ENCODE peak calls at places on chromosomes 7 and 10, in eight cellular contexts. One of them, this sample, is unnamed.

GRCh38 chr10:74947781-74948401 is 121.5 kb downstream of the KAT6B start:
- DNase-seq in MM.1S: no peak
- DNase-seq in PC-3: peak; percentile 99
- DNase-seq in OCI-LY7: no peak
- DNase-seq in neural progenitor cell: peak; percentile 13
- DNase-seq in SK-N-SH: peak; percentile 68
- DNase-seq in hepatocyte: no peak
- DNase-seq in HCT116: no peak
- DNase-seq in this sample: no peak

GRCh38 chr10:117762819-117763172 is 220.2 kb downstream of the EMX2 start:
- DNase-seq in neural progenitor cell: no peak
- DNase-seq in OCI-LY7: no peak
- DNase-seq in PC-3: no peak
- DNase-seq in hepatocyte: no peak
- DNase-seq in HCT116: peak; percentile 36
- DNase-seq in MM.1S: no peak
- DNase-seq in SK-N-SH: no peak
- DNase-seq in this sample: no peak

GRCh38 chr7:134533288-134533771 is 6.0 kb downstream of the AKR1B10 start:
- DNase-seq in MM.1S: no peak
- DNase-seq in HCT116: no peak
- DNase-seq in OCI-LY7: no peak
- DNase-seq in neural progenitor cell: no peak
- DNase-seq in SK-N-SH: no peak
- DNase-seq in PC-3: peak; percentile 92
- DNase-seq in hepatocyte: no peak
- DNase-seq in this sample: no peak

GRCh38 chr10:127013251-127013656 is 108.0 kb downstream of the DOCK1 start:
- DNase-seq in HCT116: no peak
- DNase-seq in hepatocyte: no peak
- DNase-seq in neural progenitor cell: peak; percentile 17
- DNase-seq in PC-3: peak; percentile 29
- DNase-seq in SK-N-SH: no peak
- DNase-seq in MM.1S: no peak
- DNase-seq in OCI-LY7: no peak
- DNase-seq in this sample: no peak

GRCh38 chr10:75042292-75042974 is 69.0 kb upstream of the SAMD8 start:
- DNase-seq in neural progenitor cell: no peak
- DNase-seq in hepatocyte: no peak
- DNase-seq in HCT116: no peak
- DNase-seq in MM.1S: no peak
- DNase-seq in OCI-LY7: no peak
- DNase-seq in PC-3: peak; percentile 93
- DNase-seq in SK-N-SH: no peak
- DNase-seq in this sample: no peak

GRCh38 chr10:49605939-49606509 is 4.1 kb upstream of the SLC18A3 start:
- DNase-seq in neural progenitor cell: no peak
- DNase-seq in MM.1S: no peak
- DNase-seq in HCT116: no peak
- DNase-seq in hepatocyte: no peak
- DNase-seq in PC-3: no peak
- DNase-seq in SK-N-SH: no peak
- DNase-seq in OCI-LY7: no peak
- DNase-seq in this sample: no peak

GRCh38 chr7:13542451-13542850 is 447.0 kb downstream of the ETV1 start:
- DNase-seq in HCT116: no peak
- DNase-seq in MM.1S: no peak
- DNase-seq in OCI-LY7: no peak
- DNase-seq in PC-3: no peak
- DNase-seq in SK-N-SH: no peak
- DNase-seq in hepatocyte: no peak
- DNase-seq in neural progenitor cell: no peak
- DNase-seq in this sample: peak; percentile 55

GRCh38 chr10:25899304-25899703 is 34.7 kb upstream of the MYO3A start:
- DNase-seq in hepatocyte: no peak
- DNase-seq in MM.1S: no peak
- DNase-seq in HCT116: no peak
- DNase-seq in SK-N-SH: no peak
- DNase-seq in neural progenitor cell: no peak
- DNase-seq in OCI-LY7: no peak
- DNase-seq in PC-3: no peak
- DNase-seq in this sample: peak; percentile 32

GRCh38 chr7:121085922-121086321 is 97.4 kb downstream of the CPED1 start:
- DNase-seq in SK-N-SH: no peak
- DNase-seq in hepatocyte: no peak
- DNase-seq in HCT116: no peak
- DNase-seq in OCI-LY7: no peak
- DNase-seq in PC-3: no peak
- DNase-seq in neural progenitor cell: no peak
- DNase-seq in MM.1S: no peak
- DNase-seq in this sample: no peak

GRCh38 chr7:108347616-108348015 is 108.6 kb downstream of the NRCAM start:
- DNase-seq in HCT116: no peak
- DNase-seq in hepatocyte: peak; percentile 54
- DNase-seq in neural progenitor cell: peak; percentile 89
- DNase-seq in PC-3: peak; percentile 49
- DNase-seq in SK-N-SH: no peak
- DNase-seq in MM.1S: no peak
- DNase-seq in OCI-LY7: no peak
- DNase-seq in this sample: peak; percentile 96

GRCh38 chr7:3722396-3722846 is 421.4 kb downstream of the SDK1 start:
- DNase-seq in SK-N-SH: peak; percentile 50
- DNase-seq in PC-3: no peak
- DNase-seq in neural progenitor cell: peak; percentile 85
- DNase-seq in MM.1S: no peak
- DNase-seq in hepatocyte: peak; percentile 36
- DNase-seq in OCI-LY7: peak; percentile 35
- DNase-seq in HCT116: peak; percentile 27
- DNase-seq in this sample: peak; percentile 91

GRCh38 chr10:99232357-99232999 is 3.2 kb downstream of the HPSE2 start:
- DNase-seq in MM.1S: no peak
- DNase-seq in neural progenitor cell: peak; percentile 77
- DNase-seq in HCT116: no peak
- DNase-seq in SK-N-SH: peak; percentile 52
- DNase-seq in hepatocyte: peak; percentile 36
- DNase-seq in PC-3: no peak
- DNase-seq in OCI-LY7: no peak
- DNase-seq in this sample: peak; percentile 73

GRCh38 chr7:41383596-41383995 is 319.3 kb downstream of the INHBA start:
- DNase-seq in HCT116: no peak
- DNase-seq in OCI-LY7: no peak
- DNase-seq in neural progenitor cell: no peak
- DNase-seq in SK-N-SH: no peak
- DNase-seq in hepatocyte: no peak
- DNase-seq in MM.1S: no peak
- DNase-seq in PC-3: no peak
- DNase-seq in this sample: no peak

GRCh38 chr10:22324413-22324812 is 3.5 kb downstream of the BMI1 start:
- DNase-seq in hepatocyte: no peak
- DNase-seq in HCT116: no peak
- DNase-seq in MM.1S: no peak
- DNase-seq in neural progenitor cell: no peak
- DNase-seq in SK-N-SH: no peak
- DNase-seq in OCI-LY7: no peak
- DNase-seq in PC-3: peak; percentile 9
- DNase-seq in this sample: no peak

GRCh38 chr10:49599546-49599945 is 10.6 kb upstream of the SLC18A3 start:
- DNase-seq in hepatocyte: no peak
- DNase-seq in HCT116: no peak
- DNase-seq in MM.1S: no peak
- DNase-seq in OCI-LY7: no peak
- DNase-seq in neural progenitor cell: no peak
- DNase-seq in SK-N-SH: no peak
- DNase-seq in PC-3: no peak
- DNase-seq in this sample: no peak

GRCh38 chr10:30422296-30422695 is 11.7 kb upstream of the MAP3K8 start:
- DNase-seq in OCI-LY7: no peak
- DNase-seq in hepatocyte: no peak
- DNase-seq in neural progenitor cell: no peak
- DNase-seq in HCT116: no peak
- DNase-seq in SK-N-SH: no peak
- DNase-seq in MM.1S: no peak
- DNase-seq in PC-3: no peak
- DNase-seq in this sample: no peak

GRCh38 chr7:15228891-15229290 is 326.3 kb upstream of the DGKB start:
- DNase-seq in OCI-LY7: no peak
- DNase-seq in MM.1S: no peak
- DNase-seq in HCT116: no peak
- DNase-seq in PC-3: no peak
- DNase-seq in neural progenitor cell: no peak
- DNase-seq in hepatocyte: no peak
- DNase-seq in SK-N-SH: no peak
- DNase-seq in this sample: no peak

DNA sequence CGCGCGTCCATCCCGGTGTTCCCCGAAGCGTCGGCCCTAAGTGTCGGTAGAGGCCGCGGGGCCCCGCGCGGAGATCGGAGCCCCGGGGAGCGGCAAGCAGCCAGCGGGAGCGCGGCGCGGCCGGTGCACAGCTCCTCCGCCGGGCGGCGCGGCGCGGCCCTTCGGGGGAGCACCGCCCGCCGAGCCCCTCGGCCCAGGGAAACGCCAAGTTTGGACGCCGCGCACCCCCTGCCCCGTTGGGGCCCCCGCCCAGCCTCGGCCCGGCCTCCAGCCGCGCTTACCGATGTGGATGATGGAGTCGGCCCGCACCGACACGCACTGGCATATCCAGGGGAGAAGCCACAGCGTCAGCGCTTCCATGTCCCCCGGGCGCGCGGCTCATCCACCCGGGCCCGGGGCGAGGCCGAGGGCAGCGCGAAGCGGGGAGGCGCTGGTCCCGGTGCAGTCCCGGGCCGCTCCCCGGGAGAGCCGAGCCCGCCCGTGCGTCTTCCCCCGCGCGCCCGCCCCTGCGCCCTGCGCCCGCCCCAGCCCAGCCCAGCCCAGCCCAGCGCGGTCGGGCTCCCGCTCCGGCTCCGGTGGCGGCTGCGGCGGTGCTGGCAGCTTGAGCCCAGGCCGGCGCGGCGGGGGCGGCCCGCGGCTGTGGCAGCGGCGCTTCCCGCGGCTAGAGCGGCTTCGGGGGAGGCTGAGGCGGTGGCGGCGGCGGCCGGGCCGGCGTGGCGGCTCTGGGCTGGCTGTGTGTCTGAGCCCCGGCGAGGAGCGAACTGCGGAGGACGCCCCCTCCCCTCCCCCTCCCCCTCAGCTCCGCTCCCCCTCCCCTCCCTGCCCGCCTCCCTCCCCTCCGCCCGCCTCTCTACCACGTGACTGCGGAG is at the start of gene GRID1:
- DNase-seq in HCT116: no peak
- DNase-seq in SK-N-SH: peak; percentile 98
- DNase-seq in OCI-LY7: peak; percentile 55
- DNase-seq in PC-3: no peak
- DNase-seq in MM.1S: peak; percentile 47
- DNase-seq in neural progenitor cell: peak; percentile 83
- DNase-seq in hepatocyte: peak; percentile 62
- DNase-seq in this sample: peak; percentile 69
- TF ChIP-seq CTCF in HCT116: no peak
- TF ChIP-seq CTCF in SK-N-SH: no peak
- TF ChIP-seq CTCF in OCI-LY7: peak; percentile 35
- TF ChIP-seq CTCF in PC-3: no peak
- TF ChIP-seq CTCF in MM.1S: no peak
- TF ChIP-seq CTCF in neural progenitor cell: peak; percentile 8
- TF ChIP-seq CTCF in hepatocyte: no peak
- TF ChIP-seq CTCF in this sample: no peak

GRCh38 chr10:113751116-113751728 is at the start of gene PLEKHS1:
- DNase-seq in PC-3: peak; percentile 39
- DNase-seq in HCT116: no peak
- DNase-seq in hepatocyte: no peak
- DNase-seq in MM.1S: peak; percentile 7
- DNase-seq in SK-N-SH: no peak
- DNase-seq in OCI-LY7: no peak
- DNase-seq in neural progenitor cell: no peak
- DNase-seq in this sample: no peak
- H3K4me3 ChIP-seq in PC-3: no peak within 1 kb of the TSS
- H3K4me3 ChIP-seq in HCT116: no peak within 1 kb of the TSS
- H3K4me3 ChIP-seq in hepatocyte: no peak within 1 kb of the TSS
- H3K4me3 ChIP-seq in MM.1S: no peak within 1 kb of the TSS
- H3K4me3 ChIP-seq in SK-N-SH: no peak within 1 kb of the TSS
- H3K4me3 ChIP-seq in OCI-LY7: no peak within 1 kb of the TSS
- H3K4me3 ChIP-seq in neural progenitor cell: no peak within 1 kb of the TSS
- H3K4me3 ChIP-seq in this sample: no peak within 1 kb of the TSS

DNA sequence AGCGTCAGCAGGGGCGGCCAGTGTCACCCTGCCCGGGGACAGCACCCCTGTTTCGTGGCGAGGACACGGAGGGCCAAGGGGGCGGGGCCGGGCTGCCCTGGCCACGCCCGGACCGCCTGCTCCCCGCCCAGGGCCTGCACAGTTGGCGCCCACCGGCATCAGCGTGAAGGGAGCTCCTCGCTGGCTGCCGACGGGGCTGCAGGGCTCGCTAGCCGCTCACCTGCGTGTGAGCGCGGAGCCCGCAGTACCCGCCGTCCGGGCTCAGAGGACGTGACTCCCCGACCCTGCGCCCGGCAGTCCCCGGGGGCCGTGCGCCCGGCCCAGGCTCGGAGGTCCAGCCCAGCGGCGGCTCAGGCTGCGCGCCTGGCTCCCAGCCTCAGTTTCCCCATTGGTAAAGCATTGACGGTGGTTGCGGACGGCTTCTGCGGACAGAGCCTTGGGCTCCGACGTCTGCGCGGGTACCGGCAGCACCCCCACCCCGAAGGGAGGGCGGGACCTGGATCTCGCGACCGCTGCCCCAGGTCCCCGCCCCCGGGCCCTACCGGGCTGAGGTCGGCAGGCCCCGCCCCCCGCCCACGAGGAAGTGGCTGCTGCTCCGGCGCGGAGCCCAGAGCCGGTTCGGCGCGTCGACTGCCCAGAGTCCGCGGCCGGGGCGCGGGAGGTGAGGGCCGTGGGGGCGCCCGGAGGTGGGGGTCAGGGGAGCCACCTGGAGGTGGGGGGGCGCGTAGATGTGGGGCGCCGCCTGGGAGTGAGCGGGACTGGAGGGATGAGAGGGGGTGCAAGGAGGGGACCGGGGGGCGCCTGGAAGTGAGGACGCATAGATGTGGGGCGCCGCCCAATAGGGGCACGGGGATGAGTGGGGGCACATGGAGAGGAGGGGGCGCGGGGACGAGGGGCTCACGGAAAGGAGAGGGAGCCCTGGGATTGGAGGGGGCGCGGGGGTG is at the start of gene ARPC1B:
- DNase-seq in neural progenitor cell: peak; percentile 89
- DNase-seq in OCI-LY7: peak; percentile 87
- DNase-seq in MM.1S: peak; percentile 89
- DNase-seq in SK-N-SH: peak; percentile 99
- DNase-seq in HCT116: peak; percentile 41
- DNase-seq in hepatocyte: peak; percentile 94
- DNase-seq in PC-3: peak; percentile 68
- DNase-seq in this sample: peak; percentile 87
- TF ChIP-seq EZH2phosphoT487 in neural progenitor cell: no peak
- TF ChIP-seq EZH2phosphoT487 in OCI-LY7: no peak
- TF ChIP-seq EZH2phosphoT487 in MM.1S: no peak
- TF ChIP-seq EZH2phosphoT487 in SK-N-SH: no peak
- TF ChIP-seq EZH2phosphoT487 in HCT116: no peak
- TF ChIP-seq EZH2phosphoT487 in hepatocyte: no peak
- TF ChIP-seq EZH2phosphoT487 in PC-3: no peak
- TF ChIP-seq EZH2phosphoT487 in this sample: no peak

DNA sequence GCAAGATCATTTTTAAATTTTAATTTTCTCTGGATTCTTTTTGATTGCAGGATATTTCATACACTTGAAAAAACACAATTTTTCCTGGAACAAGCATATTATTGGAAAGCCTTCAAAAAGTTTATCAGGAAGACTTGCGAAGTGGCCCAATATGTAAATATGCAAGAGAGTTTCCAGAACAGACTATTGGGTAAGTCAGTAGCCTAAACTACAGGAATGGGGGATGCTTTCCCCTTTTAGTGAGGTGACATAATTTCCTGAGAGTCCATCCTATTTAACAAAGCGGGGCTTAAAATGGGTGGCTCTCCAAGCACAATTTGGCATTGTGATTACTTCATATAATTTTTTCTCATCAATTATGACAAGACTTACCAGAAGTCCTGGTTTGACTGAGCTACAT is 77.9 kb downstream of the ABCA13 start:
- DNase-seq in hepatocyte: no peak
- DNase-seq in SK-N-SH: no peak
- DNase-seq in HCT116: no peak
- DNase-seq in PC-3: no peak
- DNase-seq in neural progenitor cell: no peak
- DNase-seq in MM.1S: no peak
- DNase-seq in OCI-LY7: no peak
- DNase-seq in this sample: no peak
- TF ChIP-seq CTCF in hepatocyte: no peak
- TF ChIP-seq CTCF in SK-N-SH: no peak
- TF ChIP-seq CTCF in HCT116: no peak
- TF ChIP-seq CTCF in PC-3: no peak
- TF ChIP-seq CTCF in neural progenitor cell: no peak
- TF ChIP-seq CTCF in MM.1S: no peak
- TF ChIP-seq CTCF in OCI-LY7: no peak
- TF ChIP-seq CTCF in this sample: no peak